ENCODE peak calls at places on chromosomes 1 and 21, in five cellular contexts. W, Y, O, S and V are unnamed samples.

GRCh38 chr21:41316641-41317392 is at the start of gene FAM3B:
- DNase-seq in W (no peak), Y (no peak), O (no peak), S (no peak), V (peak; percentile 85)

GRCh38 chr1:2143814-2144500 is 50.6 kb downstream of the FAAP20 start:
- DNase-seq in W (no peak), Y (no peak), O (no peak), S (no peak), V (no peak)

GRCh38 chr1:83123019-83123418 is 875.9 kb downstream of the TTLL7 start:
- DNase-seq in W (no peak), Y (no peak), O (no peak), S (no peak), V (no peak)

GRCh38 chr1:108114026-108114599 is 86.0 kb downstream of the SLC25A24 start:
- DNase-seq in W (no peak), Y (no peak), O (no peak), S (no peak), V (peak; percentile 17)

GRCh38 chr1:59242345-59242744 is 54.5 kb upstream of the FGGY start:
- DNase-seq in W (no peak), Y (no peak), O (no peak), S (no peak), V (no peak)

GRCh38 chr1:148166558-148167492 is 14.7 kb upstream of the NBPF11 start:
- DNase-seq in W (peak; percentile 4), Y (no peak), O (no peak), S (no peak), V (peak; percentile 9)

GRCh38 chr21:16389622-16390021 is 659.8 kb downstream of the USP25 start:
- DNase-seq in W (no peak), Y (no peak), O (no peak), S (no peak), V (no peak)

GRCh38 chr1:175783126-175783722 is 39.8 kb upstream of the TNR start:
- DNase-seq in W (no peak), Y (no peak), O (no peak), S (no peak), V (no peak)

GRCh38 chr1:173202430-173203145 is 4.5 kb downstream of the TNFSF4 start:
- DNase-seq in W (no peak), Y (peak; percentile 70), O (peak; percentile 42), S (no peak), V (peak; percentile 72)

GRCh38 chr1:167465018-167465417 is 53.3 kb downstream of the CD247 start:
- DNase-seq in W (no peak), Y (no peak), O (no peak), S (no peak), V (no peak)

GRCh38 chr1:186925881-186926676 is 97.3 kb downstream of the PLA2G4A start:
- DNase-seq in W (no peak), Y (no peak), O (no peak), S (no peak), V (no peak)

GRCh38 chr1:183070923-183071618 is 47.9 kb downstream of the LAMC1 start:
- DNase-seq in W (no peak), Y (no peak), O (peak; percentile 51), S (peak; percentile 94), V (peak; percentile 42)

GRCh38 chr21:45861156-45861870 is 120.3 kb upstream of the COL6A1 start:
- DNase-seq in W (no peak), Y (no peak), O (no peak), S (no peak), V (no peak)

GRCh38 chr21:27213328-27213727 is 246.4 kb upstream of the ADAMTS5 start:
- DNase-seq in W (no peak), Y (no peak), O (no peak), S (no peak), V (peak; percentile 62)

GRCh38 chr1:178284059-178284458 is 190.2 kb downstream of the RASAL2 start:
- DNase-seq in W (no peak), Y (no peak), O (no peak), S (no peak), V (peak; percentile 33)

GRCh38 chr1:201750120-201750519 is 78.8 kb upstream of the IPO9 start:
- DNase-seq in W (no peak), Y (no peak), O (no peak), S (no peak), V (no peak)
- H3K4me1 ChIP-seq in W (no peaks in the 10 kb centered on the region), Y (peaks cover 71% of the 10 kb centered on the region), O (peaks cover 10% of the 10 kb centered on the region), S (no peaks in the 10 kb centered on the region), V (peaks cover 58% of the 10 kb centered on the region)

GRCh38 chr1:20440785-20441200 is 45.2 kb downstream of the CAMK2N1 start:
- DNase-seq in W (peak; percentile 93), Y (peak; percentile 68), O (peak; percentile 58), S (no peak), V (peak; percentile 88)
- TF ChIP-seq REST in W (no peak), Y (no peak), O (no peak), S (no peak), V (no peak)

DNA sequence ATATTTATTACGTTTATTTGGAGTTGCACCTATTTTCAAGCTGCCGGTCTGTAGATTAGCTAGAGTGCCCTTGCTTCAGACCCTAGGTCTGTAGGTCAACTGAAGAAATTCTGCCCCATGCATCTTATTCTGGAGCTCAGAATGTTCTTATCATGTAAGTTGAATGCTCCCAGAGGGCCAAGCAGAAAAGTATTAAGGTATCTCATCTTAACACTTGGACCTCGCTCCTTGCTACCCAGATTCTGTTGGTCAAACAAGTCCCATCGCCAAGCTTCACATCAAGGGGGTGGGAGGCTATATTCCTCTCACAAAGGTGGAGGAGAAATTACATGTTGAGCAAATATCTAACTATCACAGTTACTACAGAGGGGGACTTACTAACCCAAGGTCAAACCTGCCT is 187.7 kb downstream of the C1orf94 start:
- DNase-seq in W (no peak), Y (no peak), O (no peak), S (no peak), V (no peak)
- TF ChIP-seq JUNB in W (no peak), Y (no peak), O (no peak), S (no peak), V (no peak)

DNA sequence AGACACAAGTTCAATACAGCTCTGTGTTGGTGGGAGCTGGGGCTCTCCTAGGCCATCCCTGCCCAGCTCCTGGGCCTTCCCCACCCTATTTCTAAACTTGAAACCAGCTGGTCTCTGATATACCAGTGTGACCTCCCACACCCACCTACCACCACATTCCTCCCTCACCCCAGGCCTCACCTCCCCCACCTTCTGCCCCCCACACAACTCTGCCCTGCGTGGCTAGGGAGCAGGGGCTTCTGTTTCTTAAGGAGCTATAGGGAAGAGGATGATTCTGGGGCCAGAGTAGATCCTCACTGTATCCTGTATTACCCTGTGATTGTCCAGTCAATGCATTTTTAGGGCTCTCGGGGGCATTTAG is 16.5 kb downstream of the NES start:
- DNase-seq in W (peak; percentile 55), Y (no peak), O (no peak), S (no peak), V (no peak)
- H3K4me1 ChIP-seq in W (peaks cover 73% of the 10 kb centered on the region), Y (peaks cover 66% of the 10 kb centered on the region), O (peaks cover 80% of the 10 kb centered on the region), S (peaks cover 79% of the 10 kb centered on the region), V (peaks cover 72% of the 10 kb centered on the region)

GRCh38 chr1:96364576-96364975 is 357.0 kb upstream of the PTBP2 start:
- DNase-seq in W (no peak), Y (no peak), O (no peak), S (no peak), V (no peak)
- TF ChIP-seq REST in W (no peak), Y (no peak), O (no peak), S (no peak), V (no peak)

GRCh38 chr21:42833859-42834729 is 45.2 kb downstream of the WDR4 start:
- DNase-seq in W (peak; percentile 16), Y (no peak), O (no peak), S (no peak), V (no peak)
- TF ChIP-seq JUNB in W (no peak), Y (no peak), O (no peak), S (no peak), V (no peak)

DNA sequence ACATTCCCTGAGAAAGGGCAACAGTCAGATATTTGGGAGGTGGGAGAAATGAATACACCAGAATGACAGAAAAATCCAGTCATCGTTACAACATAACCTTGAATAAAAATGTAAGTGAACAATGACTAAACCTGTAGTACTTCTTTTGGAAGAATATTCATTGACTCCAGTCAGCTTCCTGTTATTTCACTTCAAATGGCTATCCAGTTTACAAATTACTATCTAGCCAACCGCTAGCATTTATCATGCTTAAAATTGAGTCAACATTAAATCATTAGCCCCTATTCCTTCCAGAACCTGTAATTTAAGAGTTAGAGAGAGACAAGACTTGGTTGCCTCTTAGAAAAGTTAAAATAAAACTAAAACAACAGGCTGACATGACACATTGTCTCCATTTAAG is 33.6 kb downstream of the WLS start:
- DNase-seq in W (no peak), Y (no peak), O (no peak), S (no peak), V (no peak)
- H3K4me1 ChIP-seq in W (no peaks in the 10 kb centered on the region), Y (peaks cover 12% of the 10 kb centered on the region), O (peaks cover 18% of the 10 kb centered on the region), S (no peaks in the 10 kb centered on the region), V (no peaks in the 10 kb centered on the region)

GRCh38 chr21:25409992-25410391 is 197.3 kb downstream of the MRPL39 start:
- DNase-seq in W (no peak), Y (no peak), O (no peak), S (no peak), V (no peak)
- TF ChIP-seq REST in W (no peak), Y (no peak), O (no peak), S (no peak), V (no peak)

GRCh38 chr1:244144053-244144452 is 93.0 kb downstream of the ZBTB18 start:
- DNase-seq in W (no peak), Y (no peak), O (no peak), S (no peak), V (no peak)
- TF ChIP-seq JUNB in W (no peak), Y (no peak), O (no peak), S (no peak), V (no peak)